ENCODE peak calls at places on chromosomes 12 and 14, in ten cellular contexts. W is mammary epithelial cell; E is CD8-positive, alpha-beta memory T cell; N is stomach; T is lung; M is kidney; B is H1; Z is tibial nerve; G is effector memory CD4-positive, alpha-beta T cell; A is AG04450. Y is an unnamed sample.

GRCh38 chr12:80268924-80269749 is 169.8 kb downstream of the OTOGL start:
- DNase-seq in W (peak; percentile 88), E (no peak), N (no peak), T (no peak), M (no peak), B (no peak), Z (no peak), G (no peak), A (peak; percentile 56), Y (no peak)

GRCh38 chr14:76644875-76645518 is 116.3 kb upstream of the VASH1 start:
- DNase-seq in W (peak; percentile 17), E (no peak), N (no peak), T (no peak), M (no peak), B (peak; percentile 17), Z (no peak), G (no peak), A (no peak), Y (no peak)

GRCh38 chr14:32201196-32201815 is 539 bp upstream of the RNU6-7 start:
- DNase-seq in W (peak; percentile 73), E (peak; percentile 54), N (peak; percentile 80), T (peak; percentile 88), M (peak; percentile 94), B (peak; percentile 77), Z (peak; percentile 63), G (peak; percentile 59), A (no peak), Y (peak; percentile 44)

GRCh38 chr14:68372363-68372762 is 420.5 kb downstream of the ZFP36L1 start:
- DNase-seq in W (no peak), E (no peak), N (no peak), T (no peak), M (no peak), B (no peak), Z (no peak), G (no peak), A (no peak), Y (no peak)

GRCh38 chr14:37650356-37651037 is 55.1 kb downstream of the TTC6 start:
- DNase-seq in W (no peak), E (no peak), N (no peak), T (no peak), M (no peak), B (no peak), Z (no peak), G (no peak), A (no peak), Y (no peak)

GRCh38 chr12:79561401-79562132 is 129.2 kb downstream of the PAWR start:
- DNase-seq in W (no peak), E (no peak), N (no peak), T (no peak), M (no peak), B (no peak), Z (no peak), G (no peak), A (no peak), Y (no peak)

GRCh38 chr14:101464984-101465794 is 96.1 kb upstream of the DIO3 start:
- DNase-seq in W (no peak), E (no peak), N (peak; percentile 20), T (no peak), M (peak; percentile 29), B (no peak), Z (no peak), G (no peak), A (no peak), Y (no peak)

GRCh38 chr14:100439781-100440180 is 116.6 kb downstream of the SLC25A47 start:
- DNase-seq in W (peak; percentile 35), E (no peak), N (no peak), T (no peak), M (no peak), B (no peak), Z (no peak), G (no peak), A (no peak), Y (no peak)

GRCh38 chr12:93080452-93080851 is 151.4 kb upstream of the EEA1 start:
- DNase-seq in W (no peak), E (no peak), N (no peak), T (no peak), M (no peak), B (peak; percentile 43), Z (no peak), G (no peak), A (no peak), Y (no peak)

GRCh38 chr14:92589213-92589852 is 75.8 kb downstream of the RIN3 start:
- DNase-seq in W (no peak), E (no peak), N (no peak), T (no peak), M (no peak), B (no peak), Z (no peak), G (no peak), A (no peak), Y (no peak)

GRCh38 chr12:46963977-46964376 is 115.4 kb upstream of the PCED1B start:
- DNase-seq in W (peak; percentile 81), E (no peak), N (no peak), T (no peak), M (no peak), B (no peak), Z (no peak), G (no peak), A (no peak), Y (no peak)

GRCh38 chr14:69999246-69999645 is 120.0 kb downstream of the SMOC1 start:
- DNase-seq in W (peak; percentile 100), E (no peak), N (peak; percentile 77), T (no peak), M (peak; percentile 82), B (no peak), Z (no peak), G (no peak), A (peak; percentile 97), Y (no peak)

GRCh38 chr12:48351022-48351708 is 446 bp upstream of the ZNF641 start:
- DNase-seq in W (peak; percentile 69), E (no peak), N (peak; percentile 72), T (peak; percentile 84), M (no peak), B (no peak), Z (peak; percentile 83), G (no peak), A (peak; percentile 8), Y (no peak)

GRCh38 chr12:132904718-132905328 is 17.4 kb upstream of the CHFR start:
- DNase-seq in W (peak; percentile 25), E (peak; percentile 79), N (peak; percentile 72), T (peak; percentile 78), M (peak; percentile 95), B (peak; percentile 75), Z (peak; percentile 65), G (peak; percentile 72), A (no peak), Y (peak; percentile 81)

GRCh38 chr12:57839996-57840395 is 6.5 kb downstream of the CTDSP2 start:
- DNase-seq in W (no peak), E (no peak), N (no peak), T (no peak), M (no peak), B (no peak), Z (no peak), G (no peak), A (no peak), Y (no peak)

GRCh38 chr12:32618115-32618514 is 61.0 kb upstream of the DNM1L start:
- DNase-seq in W (no peak), E (no peak), N (no peak), T (no peak), M (no peak), B (no peak), Z (no peak), G (no peak), A (no peak), Y (no peak)

DNA sequence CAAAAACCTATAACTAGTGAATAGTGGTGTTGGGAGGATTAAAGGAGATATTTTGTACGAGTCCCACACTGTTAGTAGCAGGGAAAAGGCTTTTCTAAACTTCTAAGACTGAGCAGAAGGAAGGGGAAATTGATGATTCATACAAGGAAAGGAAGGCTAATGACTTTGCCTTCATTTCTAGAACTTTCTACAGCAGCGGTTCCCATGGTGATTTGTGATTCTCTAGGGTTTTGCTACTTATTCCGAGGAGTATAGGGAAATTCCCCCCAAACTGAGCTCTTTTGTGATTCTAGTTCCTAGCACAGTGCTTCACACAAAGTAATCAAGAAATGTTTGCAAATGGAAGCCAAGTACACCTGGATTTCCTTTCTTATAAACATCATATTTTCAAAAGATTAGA is 23.8 kb upstream of the PWP1 start:
- DNase-seq in W (no peak), E (no peak), N (no peak), T (no peak), M (no peak), B (no peak), Z (no peak), G (no peak), A (no peak), Y (no peak)
- H3K9me3 ChIP-seq in W (no peaks in the 10 kb centered on the region), E (no peaks in the 10 kb centered on the region), N (no peaks in the 10 kb centered on the region), T (no peaks in the 10 kb centered on the region), M (no peaks in the 10 kb centered on the region), B (no peaks in the 10 kb centered on the region), Z (no peaks in the 10 kb centered on the region), G (no peaks in the 10 kb centered on the region), A (no peaks in the 10 kb centered on the region), Y (no peaks in the 10 kb centered on the region)

DNA sequence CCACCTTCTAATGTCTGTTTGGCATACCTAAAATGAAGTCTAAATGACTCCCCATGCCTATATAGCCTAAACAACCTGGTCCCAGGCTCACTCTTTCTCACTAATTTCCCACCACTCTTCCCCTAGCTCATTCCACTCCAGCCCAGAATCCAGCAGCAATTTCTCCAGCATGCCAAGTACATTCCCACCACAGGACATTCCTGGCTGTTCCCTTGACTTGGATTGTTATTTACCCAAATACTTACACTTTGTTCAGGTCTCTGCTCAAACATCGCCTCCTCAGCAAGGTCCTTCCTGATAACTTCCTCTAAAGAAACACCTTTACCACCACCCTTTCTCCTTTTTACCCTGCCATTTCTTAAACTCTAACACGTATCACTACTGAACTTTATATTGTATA is 743.4 kb downstream of the RPS29 start:
- DNase-seq in W (no peak), E (no peak), N (no peak), T (no peak), M (no peak), B (no peak), Z (no peak), G (no peak), A (no peak), Y (no peak)
- H3K9me3 ChIP-seq in W (peaks cover 12% of the 10 kb centered on the region), E (no peaks in the 10 kb centered on the region), N (no peaks in the 10 kb centered on the region), T (no peaks in the 10 kb centered on the region), M (no peaks in the 10 kb centered on the region), B (no peaks in the 10 kb centered on the region), Z (no peaks in the 10 kb centered on the region), G (no peaks in the 10 kb centered on the region), A (peaks cover 4% of the 10 kb centered on the region), Y (no peaks in the 10 kb centered on the region)

GRCh38 chr12:64147011-64147671 is 75.0 kb downstream of the KICS2 start:
- DNase-seq in W (no peak), E (no peak), N (no peak), T (no peak), M (no peak), B (no peak), Z (no peak), G (no peak), A (no peak), Y (no peak)
- H3K9me3 ChIP-seq in W (no peaks in the 10 kb centered on the region), E (no peaks in the 10 kb centered on the region), N (no peaks in the 10 kb centered on the region), T (no peaks in the 10 kb centered on the region), M (no peaks in the 10 kb centered on the region), B (no peaks in the 10 kb centered on the region), Z (no peaks in the 10 kb centered on the region), G (no peaks in the 10 kb centered on the region), A (no peaks in the 10 kb centered on the region), Y (no peaks in the 10 kb centered on the region)

DNA sequence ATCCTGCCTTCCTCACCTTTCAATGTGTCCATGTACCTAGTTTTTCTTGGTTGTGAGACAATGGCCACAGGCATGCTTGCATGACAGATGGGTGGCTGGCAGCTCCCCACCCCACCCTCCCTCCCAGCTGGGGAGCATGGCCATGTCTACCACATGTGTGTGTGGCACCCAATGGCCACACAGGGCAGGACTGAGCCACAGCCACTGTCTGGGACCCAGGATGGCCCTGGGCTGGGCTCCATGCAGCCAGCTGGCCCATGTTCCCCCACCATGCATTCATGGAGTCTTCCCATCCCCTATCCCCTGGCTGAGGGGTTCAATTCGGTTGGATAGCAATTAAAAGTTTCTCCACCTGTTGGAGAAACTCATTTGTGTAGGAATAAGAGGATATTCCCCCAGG is 566.0 kb upstream of the USP15 start:
- DNase-seq in W (no peak), E (no peak), N (no peak), T (no peak), M (peak; percentile 53), B (no peak), Z (no peak), G (no peak), A (no peak), Y (no peak)
- H3K9me3 ChIP-seq in W (no peaks in the 10 kb centered on the region), E (no peaks in the 10 kb centered on the region), N (peaks cover 53% of the 10 kb centered on the region), T (peaks cover 2% of the 10 kb centered on the region), M (peaks cover 2% of the 10 kb centered on the region), B (peaks cover 25% of the 10 kb centered on the region), Z (peaks cover 12% of the 10 kb centered on the region), G (no peaks in the 10 kb centered on the region), A (peaks cover 10% of the 10 kb centered on the region), Y (no peaks in the 10 kb centered on the region)

Y was measured in T-helper 17 cell.